ENCODE peak calls at places on chromosomes 6 and 20, in six cellular contexts. One of them, this sample, is unnamed.

GRCh38 chr6:110537208-110538123 is 61.1 kb upstream of the SLC22A16 start:
- DNase-seq in psoas muscle: no peak
- DNase-seq in CD4-positive, alpha-beta T cell: no peak
- DNase-seq in neural progenitor cell: no peak
- DNase-seq in stomach: no peak
- DNase-seq in thoracic aorta: no peak
- DNase-seq in this sample: no peak

GRCh38 chr6:78995946-78996345 is 82.1 kb downstream of the PHIP start:
- DNase-seq in psoas muscle: no peak
- DNase-seq in CD4-positive, alpha-beta T cell: no peak
- DNase-seq in neural progenitor cell: no peak
- DNase-seq in stomach: no peak
- DNase-seq in thoracic aorta: no peak
- DNase-seq in this sample: no peak

GRCh38 chr6:41733707-41734665 is 1.4 kb downstream of the TFEB start:
- DNase-seq in psoas muscle: peak; percentile 75
- DNase-seq in CD4-positive, alpha-beta T cell: peak; percentile 39
- DNase-seq in neural progenitor cell: peak; percentile 87
- DNase-seq in stomach: peak; percentile 77
- DNase-seq in thoracic aorta: no peak
- DNase-seq in this sample: no peak

GRCh38 chr6:6884193-6884627 is 223.6 kb upstream of the RREB1 start:
- DNase-seq in psoas muscle: no peak
- DNase-seq in CD4-positive, alpha-beta T cell: no peak
- DNase-seq in neural progenitor cell: no peak
- DNase-seq in stomach: no peak
- DNase-seq in thoracic aorta: no peak
- DNase-seq in this sample: no peak

GRCh38 chr6:28501259-28501658 is 14.3 kb downstream of the GPX6 start:
- DNase-seq in psoas muscle: no peak
- DNase-seq in CD4-positive, alpha-beta T cell: no peak
- DNase-seq in neural progenitor cell: no peak
- DNase-seq in stomach: no peak
- DNase-seq in thoracic aorta: no peak
- DNase-seq in this sample: no peak

GRCh38 chr6:135030532-135031178 is 24.0 kb downstream of the HBS1L start:
- DNase-seq in psoas muscle: no peak
- DNase-seq in CD4-positive, alpha-beta T cell: no peak
- DNase-seq in neural progenitor cell: no peak
- DNase-seq in stomach: no peak
- DNase-seq in thoracic aorta: no peak
- DNase-seq in this sample: no peak

GRCh38 chr6:103784117-103784516 is 1075.6 kb downstream of the HACE1 start:
- DNase-seq in psoas muscle: no peak
- DNase-seq in CD4-positive, alpha-beta T cell: no peak
- DNase-seq in neural progenitor cell: no peak
- DNase-seq in stomach: no peak
- DNase-seq in thoracic aorta: no peak
- DNase-seq in this sample: no peak

GRCh38 chr6:70563540-70563939 is 3.2 kb upstream of the SDHAF4 start:
- DNase-seq in psoas muscle: peak; percentile 29
- DNase-seq in CD4-positive, alpha-beta T cell: no peak
- DNase-seq in neural progenitor cell: no peak
- DNase-seq in stomach: no peak
- DNase-seq in thoracic aorta: no peak
- DNase-seq in this sample: no peak

GRCh38 chr6:9875605-9876353 is 539.1 kb downstream of the TFAP2A start:
- DNase-seq in psoas muscle: no peak
- DNase-seq in CD4-positive, alpha-beta T cell: no peak
- DNase-seq in neural progenitor cell: no peak
- DNase-seq in stomach: no peak
- DNase-seq in thoracic aorta: no peak
- DNase-seq in this sample: no peak

GRCh38 chr6:50333696-50334095 is 284.0 kb upstream of the DEFB112 start:
- DNase-seq in psoas muscle: no peak
- DNase-seq in CD4-positive, alpha-beta T cell: no peak
- DNase-seq in neural progenitor cell: no peak
- DNase-seq in stomach: no peak
- DNase-seq in thoracic aorta: no peak
- DNase-seq in this sample: no peak

GRCh38 chr6:36977470-36977941 is 8.5 kb downstream of the MTCH1 start:
- DNase-seq in psoas muscle: no peak
- DNase-seq in CD4-positive, alpha-beta T cell: no peak
- DNase-seq in neural progenitor cell: peak; percentile 52
- DNase-seq in stomach: no peak
- DNase-seq in thoracic aorta: no peak
- DNase-seq in this sample: no peak

GRCh38 chr6:66849843-66850242 is 1142.8 kb upstream of the EYS start:
- DNase-seq in psoas muscle: no peak
- DNase-seq in CD4-positive, alpha-beta T cell: no peak
- DNase-seq in neural progenitor cell: no peak
- DNase-seq in stomach: no peak
- DNase-seq in thoracic aorta: no peak
- DNase-seq in this sample: no peak

GRCh38 chr6:35170891-35171290 is 29.8 kb upstream of the TCP11 start:
- DNase-seq in psoas muscle: no peak
- DNase-seq in CD4-positive, alpha-beta T cell: no peak
- DNase-seq in neural progenitor cell: no peak
- DNase-seq in stomach: no peak
- DNase-seq in thoracic aorta: no peak
- DNase-seq in this sample: no peak

GRCh38 chr20:23118144-23118543 is 32.0 kb upstream of the CD93 start:
- DNase-seq in psoas muscle: no peak
- DNase-seq in CD4-positive, alpha-beta T cell: no peak
- DNase-seq in neural progenitor cell: no peak
- DNase-seq in stomach: no peak
- DNase-seq in thoracic aorta: no peak
- DNase-seq in this sample: no peak

GRCh38 chr20:23132930-23133559 is 46.9 kb upstream of the CD93 start:
- DNase-seq in psoas muscle: no peak
- DNase-seq in CD4-positive, alpha-beta T cell: no peak
- DNase-seq in neural progenitor cell: no peak
- DNase-seq in stomach: no peak
- DNase-seq in thoracic aorta: no peak
- DNase-seq in this sample: no peak

GRCh38 chr20:23690581-23690980 is 1.7 kb upstream of the CST4 start:
- DNase-seq in psoas muscle: no peak
- DNase-seq in CD4-positive, alpha-beta T cell: no peak
- DNase-seq in neural progenitor cell: no peak
- DNase-seq in stomach: no peak
- DNase-seq in thoracic aorta: no peak
- DNase-seq in this sample: no peak

GRCh38 chr6:46473866-46474265 is 17.4 kb downstream of the RCAN2 start:
- DNase-seq in psoas muscle: no peak
- DNase-seq in CD4-positive, alpha-beta T cell: no peak
- DNase-seq in neural progenitor cell: no peak
- DNase-seq in stomach: no peak
- DNase-seq in thoracic aorta: no peak
- DNase-seq in this sample: no peak

GRCh38 chr6:14095444-14095843 is 22.1 kb upstream of the CD83 start:
- DNase-seq in psoas muscle: no peak
- DNase-seq in CD4-positive, alpha-beta T cell: no peak
- DNase-seq in neural progenitor cell: no peak
- DNase-seq in stomach: no peak
- DNase-seq in thoracic aorta: no peak
- DNase-seq in this sample: no peak

GRCh38 chr6:56524891-56525703 is 117.6 kb downstream of the DST start:
- DNase-seq in psoas muscle: no peak
- DNase-seq in CD4-positive, alpha-beta T cell: no peak
- DNase-seq in neural progenitor cell: no peak
- DNase-seq in stomach: no peak
- DNase-seq in thoracic aorta: no peak
- DNase-seq in this sample: no peak

GRCh38 chr20:58569211-58570125 is 54.3 kb upstream of the APCDD1L start:
- DNase-seq in psoas muscle: no peak
- DNase-seq in CD4-positive, alpha-beta T cell: no peak
- DNase-seq in neural progenitor cell: no peak
- DNase-seq in stomach: no peak
- DNase-seq in thoracic aorta: no peak
- DNase-seq in this sample: no peak

GRCh38 chr6:26538936-26539615 is 910 bp downstream of the HMGN4 start:
- DNase-seq in psoas muscle: no peak
- DNase-seq in CD4-positive, alpha-beta T cell: no peak
- DNase-seq in neural progenitor cell: peak; percentile 66
- DNase-seq in stomach: no peak
- DNase-seq in thoracic aorta: no peak
- DNase-seq in this sample: no peak

GRCh38 chr6:118350881-118351430 is 197.1 kb upstream of the PLN start:
- DNase-seq in psoas muscle: no peak
- DNase-seq in CD4-positive, alpha-beta T cell: no peak
- DNase-seq in neural progenitor cell: no peak
- DNase-seq in stomach: no peak
- DNase-seq in thoracic aorta: no peak
- DNase-seq in this sample: no peak

GRCh38 chr20:62496525-62497218 is 20.9 kb upstream of the GATA5 start:
- DNase-seq in psoas muscle: no peak
- DNase-seq in CD4-positive, alpha-beta T cell: no peak
- DNase-seq in neural progenitor cell: peak; percentile 80
- DNase-seq in stomach: no peak
- DNase-seq in thoracic aorta: no peak
- DNase-seq in this sample: no peak

GRCh38 chr20:36301359-36302119 is 4.6 kb upstream of the DLGAP4 start:
- DNase-seq in psoas muscle: no peak
- DNase-seq in CD4-positive, alpha-beta T cell: no peak
- DNase-seq in neural progenitor cell: no peak
- DNase-seq in stomach: no peak
- DNase-seq in thoracic aorta: no peak
- DNase-seq in this sample: no peak

GRCh38 chr20:14612389-14612788 is 275.0 kb upstream of the FLRT3 start:
- DNase-seq in psoas muscle: no peak
- DNase-seq in CD4-positive, alpha-beta T cell: no peak
- DNase-seq in neural progenitor cell: no peak
- DNase-seq in stomach: no peak
- DNase-seq in thoracic aorta: no peak
- DNase-seq in this sample: no peak

GRCh38 chr20:50980851-50981713 is 22.5 kb downstream of the MOCS3 start:
- DNase-seq in psoas muscle: peak; percentile 38
- DNase-seq in CD4-positive, alpha-beta T cell: peak; percentile 38
- DNase-seq in neural progenitor cell: peak; percentile 90
- DNase-seq in stomach: peak; percentile 51
- DNase-seq in thoracic aorta: no peak
- DNase-seq in this sample: no peak

GRCh38 chr6:152160346-152160745 is 352.9 kb downstream of the ESR1 start:
- DNase-seq in psoas muscle: no peak
- DNase-seq in CD4-positive, alpha-beta T cell: no peak
- DNase-seq in neural progenitor cell: no peak
- DNase-seq in stomach: no peak
- DNase-seq in thoracic aorta: no peak
- DNase-seq in this sample: no peak

GRCh38 chr20:4160761-4161305 is 145.5 kb upstream of the RNF24 start:
- DNase-seq in psoas muscle: no peak
- DNase-seq in CD4-positive, alpha-beta T cell: no peak
- DNase-seq in neural progenitor cell: peak; percentile 67
- DNase-seq in stomach: no peak
- DNase-seq in thoracic aorta: no peak
- DNase-seq in this sample: no peak

GRCh38 chr20:37518059-37518458 is 3.0 kb upstream of the NNAT start:
- DNase-seq in psoas muscle: no peak
- DNase-seq in CD4-positive, alpha-beta T cell: no peak
- DNase-seq in neural progenitor cell: no peak
- DNase-seq in stomach: peak; percentile 17
- DNase-seq in thoracic aorta: no peak
- DNase-seq in this sample: no peak
- H3K27ac ChIP-seq in psoas muscle: peak overlapping the region; percentile 100
- H3K27ac ChIP-seq in CD4-positive, alpha-beta T cell: no peak overlapping the region
- H3K27ac ChIP-seq in neural progenitor cell: no peak overlapping the region
- H3K27ac ChIP-seq in stomach: no peak overlapping the region
- H3K27ac ChIP-seq in thoracic aorta: no peak overlapping the region
- H3K27ac ChIP-seq in this sample: no peak overlapping the region

DNA sequence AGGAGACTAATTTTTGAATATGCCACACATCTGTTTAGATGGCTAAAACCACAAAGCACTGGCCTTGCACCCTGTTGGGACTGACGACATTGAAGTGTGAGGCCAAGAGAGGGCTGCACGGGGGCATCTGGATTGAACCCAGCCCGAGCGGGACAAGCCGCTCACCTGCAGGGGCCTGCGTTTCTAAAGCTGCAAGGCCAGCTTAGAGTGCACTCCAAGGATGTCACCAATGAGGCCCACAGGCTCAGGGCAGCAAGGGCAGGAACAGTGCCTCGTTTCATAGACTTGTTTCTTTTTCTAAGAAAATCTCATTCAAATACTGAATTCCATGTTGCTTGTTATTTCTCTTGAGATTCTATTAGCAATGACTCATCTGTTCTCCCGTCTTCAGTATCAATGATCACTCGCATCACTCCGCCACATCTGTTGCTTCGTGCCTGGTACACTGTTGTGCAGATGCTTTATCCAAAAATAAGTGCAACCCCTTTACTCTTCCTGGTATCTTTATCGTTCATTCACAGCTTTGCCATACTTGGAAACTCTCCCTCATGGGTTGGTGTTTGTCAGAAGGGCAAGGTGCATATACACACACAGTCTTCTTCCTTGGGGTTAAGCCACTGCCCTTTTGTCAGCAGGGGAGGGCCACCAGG is 120.1 kb downstream of the IRF4 start:
- DNase-seq in psoas muscle: no peak
- DNase-seq in CD4-positive, alpha-beta T cell: no peak
- DNase-seq in neural progenitor cell: no peak
- DNase-seq in stomach: no peak
- DNase-seq in thoracic aorta: no peak
- DNase-seq in this sample: no peak
- H3K27ac ChIP-seq in psoas muscle: no peak overlapping the region
- H3K27ac ChIP-seq in CD4-positive, alpha-beta T cell: no peak overlapping the region
- H3K27ac ChIP-seq in neural progenitor cell: no peak overlapping the region
- H3K27ac ChIP-seq in stomach: no peak overlapping the region
- H3K27ac ChIP-seq in thoracic aorta: no peak overlapping the region
- H3K27ac ChIP-seq in this sample: no peak overlapping the region

GRCh38 chr6:82246370-82246769 is 1.2 kb downstream of the IBTK start:
- DNase-seq in psoas muscle: no peak
- DNase-seq in CD4-positive, alpha-beta T cell: no peak
- DNase-seq in neural progenitor cell: no peak
- DNase-seq in stomach: no peak
- DNase-seq in thoracic aorta: no peak
- DNase-seq in this sample: no peak
- H3K27ac ChIP-seq in psoas muscle: peak overlapping the region; percentile 96
- H3K27ac ChIP-seq in CD4-positive, alpha-beta T cell: no peak overlapping the region
- H3K27ac ChIP-seq in neural progenitor cell: no peak overlapping the region
- H3K27ac ChIP-seq in stomach: peak overlapping the region; percentile 17
- H3K27ac ChIP-seq in thoracic aorta: peak overlapping the region; percentile 90
- H3K27ac ChIP-seq in this sample: peak overlapping the region; percentile 97

DNA sequence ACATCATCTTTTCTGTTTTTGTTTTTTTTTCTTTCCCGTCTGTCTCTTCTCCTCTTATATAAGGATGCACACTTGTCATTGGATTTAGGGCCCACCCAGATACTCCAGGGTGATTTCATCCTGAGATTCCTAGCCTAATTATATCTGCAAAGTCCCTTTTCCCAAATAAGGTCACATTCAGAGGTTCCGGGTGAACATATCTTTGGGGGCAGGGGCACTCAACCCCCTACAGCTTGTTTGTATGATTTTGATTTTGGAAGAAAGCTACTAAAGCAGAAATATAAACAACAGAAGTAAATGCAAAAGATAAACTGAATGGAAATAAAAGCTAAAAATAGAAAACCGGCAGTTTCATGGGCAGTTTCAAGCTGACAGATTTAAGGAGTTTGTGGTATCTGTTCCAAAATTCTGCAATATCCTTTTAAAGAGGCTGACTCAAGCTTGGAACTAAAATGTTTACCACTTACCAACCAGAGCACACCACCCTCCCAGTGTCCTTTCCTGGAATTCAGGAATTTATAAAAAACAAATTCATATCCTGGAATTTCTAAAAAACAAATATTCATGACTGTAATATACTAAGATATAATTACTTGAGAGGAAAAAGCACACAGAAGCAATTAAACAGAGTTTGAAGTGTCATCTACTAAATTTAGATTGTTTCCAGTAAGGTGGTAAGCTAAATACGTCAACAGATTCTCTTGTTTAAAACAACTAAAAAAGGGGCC is 100.0 kb upstream of the CARMIL1 start:
- DNase-seq in psoas muscle: no peak
- DNase-seq in CD4-positive, alpha-beta T cell: no peak
- DNase-seq in neural progenitor cell: no peak
- DNase-seq in stomach: no peak
- DNase-seq in thoracic aorta: no peak
- DNase-seq in this sample: no peak
- H3K27ac ChIP-seq in psoas muscle: no peak overlapping the region
- H3K27ac ChIP-seq in CD4-positive, alpha-beta T cell: no peak overlapping the region
- H3K27ac ChIP-seq in neural progenitor cell: no peak overlapping the region
- H3K27ac ChIP-seq in stomach: no peak overlapping the region
- H3K27ac ChIP-seq in thoracic aorta: peak overlapping the region; percentile 49
- H3K27ac ChIP-seq in this sample: peak overlapping the region; percentile 14

This sample was measured in esophagus squamous epithelium.